ENCODE peak calls at places on chromosomes 3 and 15, in eight cellular contexts. One of them, this sample, is unnamed.
A peak's percentile ranks its signal among the peaks of the same experiment; 100 is the strongest.

GRCh38 chr15:61511089-61511488 is 282.0 kb upstream of the RORA start:
- DNase-seq in activated gamma-delta T cell treated with Interleukin-2 at 50 U/mL for 16 hours: no peak
- DNase-seq in posterior cingulate gyrus: no peak
- DNase-seq in omental fat pad: no peak
- DNase-seq in HFF-Myc: no peak
- DNase-seq in stimulated activated CD8-positive, alpha-beta memory T cell treated with anti-CD3 and anti-CD28 coated beads, Interleukin-15, amount 100 ng/mL, for 24 hours: no peak
- DNase-seq in MM.1S: no peak
- DNase-seq in NCI-H774: no peak
- DNase-seq in this sample: no peak

GRCh38 chr15:31238369-31238768 is 88.3 kb upstream of the KLF13 start:
- DNase-seq in stimulated activated CD8-positive, alpha-beta memory T cell treated with anti-CD3 and anti-CD28 coated beads, Interleukin-15, amount 100 ng/mL, for 24 hours: no peak
- DNase-seq in NCI-H774: no peak
- DNase-seq in MM.1S: no peak
- DNase-seq in posterior cingulate gyrus: no peak
- DNase-seq in activated gamma-delta T cell treated with Interleukin-2 at 50 U/mL for 16 hours: no peak
- DNase-seq in HFF-Myc: no peak
- DNase-seq in omental fat pad: no peak
- DNase-seq in this sample: no peak

GRCh38 chr3:127803619-127804018 is 18.7 kb downstream of the MGLL start:
- DNase-seq in MM.1S: no peak
- DNase-seq in NCI-H774: no peak
- DNase-seq in omental fat pad: no peak
- DNase-seq in posterior cingulate gyrus: no peak
- DNase-seq in HFF-Myc: peak; percentile 86
- DNase-seq in stimulated activated CD8-positive, alpha-beta memory T cell treated with anti-CD3 and anti-CD28 coated beads, Interleukin-15, amount 100 ng/mL, for 24 hours: no peak
- DNase-seq in activated gamma-delta T cell treated with Interleukin-2 at 50 U/mL for 16 hours: no peak
- DNase-seq in this sample: no peak

GRCh38 chr3:120854908-120855526 is 53.0 kb upstream of the STXBP5L start:
- DNase-seq in omental fat pad: no peak
- DNase-seq in stimulated activated CD8-positive, alpha-beta memory T cell treated with anti-CD3 and anti-CD28 coated beads, Interleukin-15, amount 100 ng/mL, for 24 hours: no peak
- DNase-seq in NCI-H774: no peak
- DNase-seq in HFF-Myc: no peak
- DNase-seq in MM.1S: no peak
- DNase-seq in posterior cingulate gyrus: no peak
- DNase-seq in activated gamma-delta T cell treated with Interleukin-2 at 50 U/mL for 16 hours: no peak
- DNase-seq in this sample: no peak

GRCh38 chr3:178117641-178118040 is 418.6 kb upstream of the KCNMB2 start:
- DNase-seq in NCI-H774: no peak
- DNase-seq in HFF-Myc: no peak
- DNase-seq in posterior cingulate gyrus: no peak
- DNase-seq in activated gamma-delta T cell treated with Interleukin-2 at 50 U/mL for 16 hours: no peak
- DNase-seq in MM.1S: no peak
- DNase-seq in stimulated activated CD8-positive, alpha-beta memory T cell treated with anti-CD3 and anti-CD28 coated beads, Interleukin-15, amount 100 ng/mL, for 24 hours: no peak
- DNase-seq in omental fat pad: no peak
- DNase-seq in this sample: no peak

GRCh38 chr3:4478226-4478625 is 11.2 kb upstream of the SUMF1 start:
- DNase-seq in activated gamma-delta T cell treated with Interleukin-2 at 50 U/mL for 16 hours: no peak
- DNase-seq in stimulated activated CD8-positive, alpha-beta memory T cell treated with anti-CD3 and anti-CD28 coated beads, Interleukin-15, amount 100 ng/mL, for 24 hours: no peak
- DNase-seq in HFF-Myc: no peak
- DNase-seq in MM.1S: no peak
- DNase-seq in NCI-H774: no peak
- DNase-seq in posterior cingulate gyrus: no peak
- DNase-seq in omental fat pad: no peak
- DNase-seq in this sample: no peak

GRCh38 chr3:179163503-179163902 is 15.3 kb downstream of the PIK3CA start:
- DNase-seq in stimulated activated CD8-positive, alpha-beta memory T cell treated with anti-CD3 and anti-CD28 coated beads, Interleukin-15, amount 100 ng/mL, for 24 hours: no peak
- DNase-seq in HFF-Myc: no peak
- DNase-seq in MM.1S: no peak
- DNase-seq in omental fat pad: no peak
- DNase-seq in NCI-H774: no peak
- DNase-seq in activated gamma-delta T cell treated with Interleukin-2 at 50 U/mL for 16 hours: no peak
- DNase-seq in posterior cingulate gyrus: no peak
- DNase-seq in this sample: no peak

GRCh38 chr15:52789601-52790165 is 453 bp downstream of the ONECUT1 start:
- DNase-seq in HFF-Myc: no peak
- DNase-seq in MM.1S: no peak
- DNase-seq in NCI-H774: no peak
- DNase-seq in posterior cingulate gyrus: peak; percentile 78
- DNase-seq in activated gamma-delta T cell treated with Interleukin-2 at 50 U/mL for 16 hours: no peak
- DNase-seq in stimulated activated CD8-positive, alpha-beta memory T cell treated with anti-CD3 and anti-CD28 coated beads, Interleukin-15, amount 100 ng/mL, for 24 hours: no peak
- DNase-seq in omental fat pad: no peak
- DNase-seq in this sample: no peak

This sample was measured in CD8-positive, alpha-beta T cell.